ENCODE peak calls at places on chromosomes 11 and 22, in seven cellular contexts. F is H1, I is SK-N-SH, Z is GM12878, S is HCT116, Q is HepG2, E is K562. U is an unnamed sample.

GRCh38 chr11:120912504-120912903 is 111.4 kb upstream of the TBCEL start:
- DNase-seq in I (peak; percentile 51), Q (peak; percentile 36), Z (no peak), S (peak; percentile 53), E (no peak), F (no peak), U (peak; percentile 22)

GRCh38 chr11:8878771-8879170 is 32.2 kb upstream of the AKIP1 start:
- DNase-seq in Z (no peak), E (no peak), Q (no peak), S (no peak), I (no peak), F (no peak), U (no peak)

GRCh38 chr22:38077595-38077994 is 6.4 kb downstream of the SLC16A8 start:
- DNase-seq in I (no peak), E (no peak), F (no peak), S (no peak), Z (no peak), Q (no peak), U (no peak)

GRCh38 chr11:103257360-103257759 is 148.1 kb downstream of the DYNC2H1 start:
- DNase-seq in I (peak; percentile 63), Q (peak; percentile 3), F (no peak), Z (no peak), E (no peak), S (peak; percentile 35), U (peak; percentile 5)

GRCh38 chr11:128553662-128554392 is 33.5 kb downstream of the ETS1 start:
- DNase-seq in F (no peak), I (no peak), E (no peak), Q (no peak), Z (no peak), S (no peak), U (no peak)

GRCh38 chr22:25919452-25919851 is 177.5 kb downstream of the MYO18B start:
- DNase-seq in Z (no peak), Q (no peak), E (no peak), I (no peak), S (no peak), F (no peak), U (no peak)

GRCh38 chr11:66617148-66617814 is 851 bp downstream of the RBM14 start:
- DNase-seq in F (no peak), E (no peak), Q (no peak), S (no peak), I (no peak), Z (no peak), U (no peak)

GRCh38 chr22:48239461-48240164 is 1477.2 kb downstream of the TBC1D22A start:
- DNase-seq in S (no peak), E (no peak), Q (no peak), F (no peak), I (no peak), Z (no peak), U (peak; percentile 59)

GRCh38 chr22:37229805-37230672 is 14.0 kb downstream of the RAC2 start:
- DNase-seq in Q (no peak), E (peak; percentile 61), I (no peak), F (no peak), Z (peak; percentile 60), S (peak; percentile 51), U (no peak)

GRCh38 chr11:29272019-29272654 is 744.7 kb downstream of the KCNA4 start:
- DNase-seq in Z (no peak), Q (no peak), E (no peak), F (no peak), S (peak; percentile 38), I (no peak), U (no peak)

GRCh38 chr11:126355926-126356897 is 726 bp downstream of the ST3GAL4 start:
- DNase-seq in Q (peak; percentile 21), F (peak; percentile 71), I (peak; percentile 58), E (no peak), Z (no peak), S (no peak), U (no peak)
- TF ChIP-seq YY1 in Q (no peak), F (no peak), I (no peak), E (no peak), Z (no peak), S (no peak), U (no peak)

GRCh38 chr11:74743640-74744039 is 5.0 kb upstream of the RNF169 start:
- DNase-seq in I (no peak), E (no peak), Z (no peak), S (no peak), F (no peak), Q (no peak), U (no peak)
- TF ChIP-seq YY1 in I (no peak), E (no peak), Z (no peak), S (no peak), F (no peak), Q (no peak), U (no peak)

GRCh38 chr11:12762696-12763324 is 88.6 kb downstream of the TEAD1 start:
- DNase-seq in I (no peak), Q (no peak), S (no peak), F (no peak), Z (no peak), E (no peak), U (no peak)
- TF ChIP-seq YY1 in I (no peak), Q (no peak), S (no peak), F (no peak), Z (no peak), E (no peak), U (no peak)

DNA sequence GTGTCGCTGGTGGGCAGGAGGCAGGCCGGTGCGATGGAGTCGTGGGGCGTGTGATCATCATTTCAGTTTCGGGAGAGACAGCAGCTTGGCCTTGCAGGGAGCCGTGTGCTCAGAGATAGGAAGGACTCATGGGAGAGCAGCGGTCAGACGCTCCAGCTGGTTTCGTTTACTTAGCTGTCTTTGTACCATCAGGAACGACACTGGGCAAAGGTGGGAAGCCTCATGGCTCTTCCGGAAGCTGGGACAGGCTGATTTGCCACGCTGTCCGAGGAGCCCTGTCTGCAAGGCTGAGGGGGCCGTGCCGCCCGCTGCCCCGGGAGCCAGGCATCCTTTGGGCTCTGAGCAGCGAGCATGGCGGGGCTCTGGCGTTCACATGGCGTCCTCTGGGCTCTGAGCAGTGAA is 32.7 kb downstream of the GRAMD4 start:
- DNase-seq in Z (no peak), F (no peak), I (no peak), S (no peak), Q (peak; percentile 62), E (no peak), U (no peak)
- TF ChIP-seq YY1 in Z (no peak), F (no peak), I (no peak), S (no peak), Q (no peak), E (no peak), U (no peak)

GRCh38 chr11:68584097-68584496 is 100.2 kb upstream of the GAL start:
- DNase-seq in S (no peak), Z (no peak), Q (peak; percentile 15), I (peak; percentile 55), E (peak; percentile 63), F (peak; percentile 94), U (peak; percentile 63)

GRCh38 chr11:68581439-68581838 is 102.9 kb upstream of the GAL start:
- DNase-seq in E (no peak), Z (no peak), S (no peak), F (no peak), Q (no peak), I (no peak), U (no peak)

GRCh38 chr11:68582416-68583046 is 101.8 kb upstream of the GAL start:
- DNase-seq in E (no peak), Z (no peak), F (no peak), S (no peak), I (no peak), Q (no peak), U (no peak)

GRCh38 chr11:68581901-68582300 is 102.4 kb upstream of the GAL start:
- DNase-seq in Z (no peak), E (no peak), I (no peak), F (no peak), Q (no peak), S (no peak), U (no peak)

GRCh38 chr11:68583047-68583446 is 101.3 kb upstream of the GAL start:
- DNase-seq in I (no peak), Q (no peak), E (no peak), S (no peak), F (no peak), Z (no peak), U (no peak)
- TF ChIP-seq YY1 in I (no peak), Q (no peak), E (no peak), S (no peak), F (no peak), Z (no peak), U (no peak)

DNA sequence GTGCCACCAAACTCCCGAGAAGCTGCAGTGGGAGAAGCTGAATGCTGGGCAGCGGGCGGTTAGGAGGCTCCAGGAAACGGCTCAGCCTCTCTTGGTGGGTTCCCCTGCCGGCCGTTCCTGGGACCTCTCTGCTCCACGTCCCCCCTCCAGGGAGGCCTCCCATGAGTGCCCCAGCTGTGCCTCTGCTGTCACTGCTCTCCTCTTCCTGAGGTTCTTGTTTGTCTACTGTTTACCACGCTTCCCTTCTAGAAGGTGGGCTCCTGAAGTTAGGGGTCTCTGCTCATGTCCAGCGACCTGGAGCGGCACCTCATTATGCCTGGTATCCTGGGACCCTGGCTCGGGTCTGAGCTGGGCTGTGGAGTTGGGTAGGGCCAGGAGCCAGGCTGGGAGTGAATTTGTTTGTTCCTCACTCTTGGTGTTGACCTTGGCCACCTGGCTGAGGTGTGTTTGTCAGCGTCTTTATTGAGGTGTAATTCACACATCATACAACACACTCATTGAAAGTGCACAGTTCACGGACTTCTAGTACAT is 37.8 kb upstream of the GRAMD4 start:
- DNase-seq in Z (no peak), E (no peak), F (no peak), Q (no peak), I (no peak), S (no peak), U (no peak)
- TF ChIP-seq YY1 in Z (no peak), E (no peak), F (no peak), Q (no peak), I (no peak), S (no peak), U (no peak)

GRCh38 chr11:812390-812789 is 2.6 kb downstream of the RPLP2 start:
- DNase-seq in Z (no peak), Q (no peak), E (no peak), S (no peak), F (no peak), I (no peak), U (no peak)

GRCh38 chr11:809287-810039 is at the start of gene RPLP2:
- DNase-seq in F (peak; percentile 100), Z (peak; percentile 92), I (peak; percentile 97), S (peak; percentile 93), E (peak; percentile 85), Q (peak; percentile 93), U (peak; percentile 96)

GRCh38 chr11:810040-810567 is 337 bp downstream of the RPLP2 start:
- DNase-seq in Z (no peak), S (no peak), F (no peak), I (no peak), Q (no peak), E (peak; percentile 75), U (no peak)

GRCh38 chr11:811446-812245 is 1.9 kb downstream of the RPLP2 start:
- DNase-seq in Z (no peak), I (no peak), E (peak; percentile 22), S (no peak), Q (no peak), F (no peak), U (no peak)

GRCh38 chr11:808427-809286 is 1.1 kb upstream of the RPLP2 start:
- DNase-seq in S (no peak), E (no peak), Q (peak; percentile 71), Z (no peak), I (peak; percentile 88), F (no peak), U (no peak)
- TF ChIP-seq YY1 in S (peak; percentile 19), E (no peak), Q (no peak), Z (no peak), I (no peak), F (no peak), U (no peak)

GRCh38 chr11:45264839-45265515 is 21.2 kb downstream of the SYT13 start:
- DNase-seq in S (no peak), I (no peak), F (no peak), Z (no peak), Q (peak; percentile 38), E (peak; percentile 23), U (no peak)
- TF ChIP-seq YY1 in S (no peak), I (no peak), F (no peak), Z (no peak), Q (no peak), E (no peak), U (no peak)

U was measured in NT2/D1.